ENCODE peak calls at places on chromosomes 16 and 17, in four cellular contexts. Q, N, A and F are unnamed samples.

GRCh38 chr16:55710466-55710865 is 54.7 kb downstream of the SLC6A2 start:
- DNase-seq in A (no peak), Q (no peak), N (no peak), F (no peak)

GRCh38 chr17:14886200-14886739 is 378.9 kb downstream of the PMP22 start:
- DNase-seq in A (peak), Q (no peak), N (peak), F (no peak)

GRCh38 chr16:26263406-26263805 is 571.6 kb downstream of the HS3ST4 start:
- DNase-seq in Q (no peak), A (peak), N (no peak), F (no peak)

GRCh38 chr17:80785477-80786178 is 206.0 kb upstream of the CHMP6 start:
- DNase-seq in A (no peak), N (no peak), Q (no peak), F (no peak)

GRCh38 chr16:2043980-2044451 is 3.6 kb downstream of the NTHL1 start:
- DNase-seq in Q (no peak), N (no peak), A (no peak), F (no peak)

GRCh38 chr17:20035501-20035900 is 26.3 kb downstream of the SPECC1 start:
- DNase-seq in N (no peak), Q (no peak), A (no peak), F (no peak)

GRCh38 chr17:39903158-39903884 is 15.1 kb downstream of the GSDMB start:
- DNase-seq in A (peak), Q (no peak), N (no peak), F (no peak)

GRCh38 chr17:38600416-38600815 is 5.3 kb downstream of the SRCIN1 start:
- DNase-seq in N (no peak), Q (no peak), A (no peak), F (no peak)

GRCh38 chr16:74846714-74847113 is 72.1 kb upstream of the FA2H start:
- DNase-seq in N (no peak), Q (no peak), A (no peak), F (no peak)

GRCh38 chr16:84453061-84453752 is 51.3 kb downstream of the MEAK7 start:
- DNase-seq in Q (no peak), A (no peak), N (no peak), F (no peak)

GRCh38 chr17:72476575-72476986 is 355.8 kb downstream of the SOX9 start:
- DNase-seq in N (no peak), Q (no peak), A (no peak), F (no peak)

GRCh38 chr17:47649972-47650524 is 329 bp downstream of the KPNB1 start:
- DNase-seq in A (no peak), Q (no peak), N (no peak), F (no peak)

GRCh38 chr16:1413684-1414531 is 596 bp downstream of the UNKL start:
- DNase-seq in Q (peak), N (no peak), A (peak), F (no peak)

GRCh38 chr16:31202402-31203385 is at the start of gene PYCARD:
- DNase-seq in A (peak), N (no peak), Q (no peak), F (no peak)

GRCh38 chr17:38844261-38844757 is 9.2 kb downstream of the RPL23 start:
- DNase-seq in Q (no peak), N (peak), A (peak), F (no peak)

GRCh38 chr17:12734852-12735430 is 54.4 kb upstream of the ARHGAP44 start:
- DNase-seq in A (no peak), N (no peak), Q (no peak), F (no peak)

GRCh38 chr17:14331200-14331981 is 30.5 kb downstream of the HS3ST3B1 start:
- DNase-seq in Q (no peak), A (peak), N (no peak), F (no peak)

GRCh38 chr16:24653725-24654124 is 75.7 kb upstream of the TNRC6A start:
- DNase-seq in N (no peak), A (no peak), Q (no peak), F (no peak)

GRCh38 chr17:41511130-41511529 is 5.7 kb upstream of the KRT13 start:
- DNase-seq in A (peak), N (no peak), Q (no peak), F (no peak)

GRCh38 chr16:4624827-4625616 is 396 bp downstream of the MGRN1 start:
- DNase-seq in N (peak), A (peak), Q (no peak), F (no peak)

GRCh38 chr17:82838386-82839063 is 1.3 kb downstream of the ZNF750 start:
- DNase-seq in N (peak), A (no peak), Q (no peak), F (no peak)

GRCh38 chr17:75482098-75482943 is 25.9 kb downstream of the TMEM94 start:
- DNase-seq in A (no peak), N (no peak), Q (no peak), F (no peak)

GRCh38 chr16:49920397-49920796 is 64.5 kb upstream of the ZNF423 start:
- DNase-seq in A (no peak), Q (no peak), N (no peak), F (no peak)

GRCh38 chr16:88062341-88062861 is 111.2 kb downstream of the BANP start:
- DNase-seq in A (no peak), Q (no peak), N (no peak), F (no peak)

GRCh38 chr16:88064011-88064888 is 113.0 kb downstream of the BANP start:
- DNase-seq in A (no peak), N (no peak), Q (no peak), F (no peak)

GRCh38 chr16:88064889-88065746 is 113.9 kb downstream of the BANP start:
- DNase-seq in A (no peak), N (no peak), Q (no peak), F (no peak)

GRCh38 chr16:88061346-88062110 is 110.3 kb downstream of the BANP start:
- DNase-seq in A (no peak), Q (no peak), N (no peak), F (no peak)

GRCh38 chr16:88063201-88063773 is 112.1 kb downstream of the BANP start:
- DNase-seq in Q (peak), N (no peak), A (no peak), F (no peak)
- TF ChIP-seq TCF7L2 in Q (no peak), N (no peak), A (no peak), F (no peak)

DNA sequence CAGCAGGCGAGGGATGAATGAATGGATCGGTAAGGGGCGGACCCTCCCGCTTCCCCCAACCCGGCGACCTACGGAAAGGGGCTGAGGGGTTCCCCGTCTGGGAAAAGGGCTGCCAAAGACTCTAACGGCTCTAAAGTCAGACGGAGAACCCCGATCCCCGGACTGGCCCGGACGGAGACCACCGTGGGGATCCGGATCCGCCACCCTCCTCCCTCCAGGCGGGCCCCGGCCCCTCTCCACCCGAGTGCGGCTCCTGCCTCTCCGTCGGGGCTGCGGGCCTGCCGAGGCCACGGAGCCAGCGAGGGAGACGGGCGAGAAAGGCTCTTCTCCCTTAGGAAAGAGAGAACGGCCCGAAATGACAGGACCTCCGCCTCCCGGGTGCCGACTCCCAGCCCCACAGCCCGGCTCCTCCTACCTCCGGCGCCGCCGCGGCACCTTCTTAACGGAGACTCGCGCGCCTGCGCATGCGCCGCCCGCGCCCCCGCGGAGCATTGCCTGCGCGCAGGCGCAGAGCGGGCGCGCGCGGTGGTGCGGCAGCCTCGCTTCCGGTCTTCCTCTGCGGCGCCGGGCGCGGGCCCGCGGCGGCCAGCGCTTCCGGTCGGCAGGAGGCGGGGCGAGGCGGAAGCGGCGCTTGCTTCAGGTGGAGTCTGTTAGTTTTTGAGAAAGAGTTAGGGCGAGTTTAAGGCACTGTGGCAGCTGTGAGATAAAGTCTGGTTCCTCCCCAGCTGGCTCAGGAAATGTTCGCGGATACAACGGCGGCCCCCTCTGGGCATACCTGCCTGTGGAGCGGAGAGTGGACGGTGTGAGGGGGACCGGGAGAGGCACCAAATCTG is at the start of gene SLX4:
- DNase-seq in Q (peak), N (peak), A (peak), F (peak)
- TF ChIP-seq TCF7L2 in Q (peak), N (no peak), A (no peak), F (peak)

GRCh38 chr16:77514500-77515225 is 79.8 kb upstream of the ADAMTS18 start:
- DNase-seq in Q (no peak), A (no peak), N (no peak), F (no peak)
- TF ChIP-seq TCF7L2 in Q (no peak), A (no peak), N (no peak), F (no peak)

GRCh38 chr17:27733771-27734170 is 66.6 kb downstream of the NOS2 start:
- DNase-seq in Q (no peak), N (no peak), A (no peak), F (no peak)
- TF ChIP-seq TCF7L2 in Q (no peak), N (no peak), A (no peak), F (no peak)

GRCh38 chr17:65930140-65930715 is 261.7 kb downstream of the CEP112 start:
- DNase-seq in A (no peak), Q (no peak), N (no peak), F (no peak)

GRCh38 chr17:65920996-65921395 is 270.9 kb downstream of the CEP112 start:
- DNase-seq in A (no peak), N (peak), Q (no peak), F (no peak)

GRCh38 chr17:65926599-65926998 is 265.3 kb downstream of the CEP112 start:
- DNase-seq in N (no peak), A (no peak), Q (no peak), F (no peak)

GRCh38 chr17:65931246-65932149 is 260.4 kb downstream of the CEP112 start:
- DNase-seq in N (no peak), A (no peak), Q (no peak), F (no peak)

GRCh38 chr17:65925606-65926307 is 266.2 kb downstream of the CEP112 start:
- DNase-seq in N (no peak), A (no peak), Q (no peak), F (no peak)
- TF ChIP-seq TCF7L2 in N (no peak), A (no peak), Q (no peak), F (no peak)

DNA sequence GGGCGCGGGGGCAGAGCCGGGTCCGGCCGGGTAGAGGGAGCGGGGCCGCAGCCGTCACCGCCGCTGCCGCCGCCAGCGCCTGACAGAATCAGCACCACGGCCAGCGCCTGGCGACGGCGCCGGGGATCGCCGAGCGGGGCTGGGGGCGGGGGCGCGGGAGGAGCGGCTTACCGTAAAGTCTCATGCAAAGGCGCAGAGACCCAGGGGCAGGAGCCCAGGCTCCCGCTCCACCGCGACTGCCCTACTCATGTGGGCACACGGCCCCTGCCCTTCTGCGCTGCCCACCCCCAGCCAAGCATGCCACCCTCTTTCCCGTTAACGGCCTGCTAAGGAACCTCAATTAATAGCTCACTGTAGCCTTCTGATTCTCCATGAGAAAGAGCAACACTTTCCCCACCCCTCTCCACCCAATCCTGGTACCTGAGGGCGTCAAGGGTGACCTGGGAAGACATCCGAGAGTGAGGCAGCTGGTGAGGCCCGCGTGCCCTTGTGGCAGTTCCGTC is at the start of gene SEZ6:
- DNase-seq in N (peak), Q (peak), A (peak), F (no peak)
- TF ChIP-seq TCF7L2 in N (no peak), Q (no peak), A (no peak), F (no peak)

DNA sequence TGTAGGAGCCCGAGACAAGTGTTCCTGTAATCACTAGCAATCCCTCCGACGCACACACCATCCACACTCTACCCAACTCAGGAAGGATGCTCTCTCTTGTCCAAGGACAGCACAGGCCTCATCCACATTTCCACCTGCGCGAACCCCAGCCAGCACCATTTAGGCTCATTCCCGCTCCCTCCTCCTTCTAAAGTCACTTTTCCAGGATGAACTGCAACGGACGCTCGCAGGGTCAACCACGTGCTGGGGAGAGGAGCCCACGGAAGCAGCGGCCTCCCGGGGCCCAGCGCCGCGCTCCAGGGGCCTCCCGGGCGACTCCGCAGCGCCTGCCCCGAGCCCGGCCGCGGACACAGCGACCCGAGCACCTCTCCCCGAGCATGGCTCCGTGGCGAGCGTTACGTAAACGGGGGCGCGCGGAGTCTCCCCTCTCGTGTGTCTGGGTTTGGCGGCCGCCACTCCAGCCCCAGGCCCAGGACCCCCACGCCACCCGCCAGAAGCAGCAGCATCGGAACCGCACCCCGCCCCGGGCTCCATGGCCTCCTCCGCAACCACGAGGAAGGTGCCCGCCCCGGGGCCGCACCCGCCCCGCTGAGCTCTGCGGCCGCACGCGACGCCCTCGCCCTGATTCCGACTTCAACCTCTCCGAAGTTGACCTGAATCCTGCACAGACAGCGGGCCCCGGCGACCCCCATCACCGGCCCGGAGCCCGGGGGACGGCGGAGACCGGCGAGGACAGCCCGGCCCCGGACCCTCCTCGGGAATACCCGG is 668 bp downstream of the USP36 start:
- DNase-seq in A (peak), N (peak), Q (no peak), F (no peak)
- TF ChIP-seq TCF7L2 in A (no peak), N (no peak), Q (no peak), F (no peak)

GRCh38 chr17:57570740-57571344 is 174.3 kb downstream of the CCDC182 start:
- DNase-seq in N (no peak), Q (no peak), A (no peak), F (no peak)
- TF ChIP-seq TCF7L2 in N (no peak), Q (no peak), A (no peak), F (no peak)

DNA sequence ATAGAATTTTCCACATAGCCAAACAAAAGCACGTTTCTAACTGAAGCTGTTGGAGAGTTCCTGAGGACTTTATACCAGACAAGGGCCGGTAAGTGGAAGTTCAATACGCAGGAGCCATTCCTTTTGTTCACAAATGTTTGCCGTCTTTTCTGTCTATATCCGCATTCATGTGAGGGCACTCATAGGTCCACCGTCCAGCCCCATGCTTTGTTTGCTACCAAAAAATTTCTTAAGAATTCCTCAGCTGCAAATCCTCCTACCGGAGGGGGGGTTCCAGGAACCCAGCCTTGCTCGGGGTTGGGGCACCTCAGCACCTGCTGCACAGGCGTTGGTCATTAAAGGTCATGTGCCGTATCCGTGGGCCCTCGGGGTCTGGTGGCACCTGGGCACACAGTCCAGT is 276.8 kb downstream of the SEC14L1 start:
- DNase-seq in Q (no peak), A (no peak), N (peak), F (no peak)
- TF ChIP-seq TCF7L2 in Q (no peak), A (no peak), N (no peak), F (no peak)